ENCODE peak calls at places on chromosome 12, in eight cellular contexts. J is PC-3; I is breast epithelium; S is mammary epithelial cell; A is H9; N is ascending aorta; Z is IMR-90; V is effector memory CD4-positive, alpha-beta T cell. Q is an unnamed sample.

GRCh38 chr12:44317651-44318126 is 481.8 kb downstream of the TMEM117 start:
- DNase-seq in N (no peak), S (no peak), I (no peak), Z (peak; percentile 40), J (peak; percentile 57), A (peak; percentile 64), V (no peak), Q (no peak)

GRCh38 chr12:109255377-109255776 is 53.7 kb downstream of the FOXN4 start:
- DNase-seq in A (no peak), J (peak; percentile 43), S (no peak), V (no peak), I (no peak), N (no peak), Z (peak; percentile 21), Q (no peak)

GRCh38 chr12:42216737-42217136 is 21.3 kb downstream of the YAF2 start:
- DNase-seq in A (no peak), J (no peak), V (no peak), Z (no peak), N (no peak), S (no peak), I (no peak), Q (no peak)

GRCh38 chr12:87157791-87158190 is 871.4 kb downstream of the C12orf50 start:
- DNase-seq in Z (peak; percentile 97), S (peak; percentile 89), V (no peak), I (no peak), J (peak; percentile 95), A (no peak), N (peak; percentile 65), Q (no peak)

GRCh38 chr12:111442301-111443045 is 36.8 kb downstream of the SH2B3 start:
- DNase-seq in J (no peak), N (peak; percentile 57), A (peak; percentile 36), V (no peak), Z (no peak), S (no peak), I (no peak), Q (no peak)

GRCh38 chr12:49230810-49231209 is 34.1 kb upstream of the TUBA1C start:
- DNase-seq in I (no peak), V (no peak), N (no peak), J (no peak), Z (no peak), A (no peak), S (no peak), Q (no peak)

GRCh38 chr12:62799126-62799736 is 135.7 kb downstream of the PPM1H start:
- DNase-seq in A (peak; percentile 84), J (peak; percentile 87), N (peak; percentile 80), S (peak; percentile 36), Z (peak; percentile 72), I (peak; percentile 35), V (peak; percentile 15), Q (peak; percentile 52)

GRCh38 chr12:66959276-66959675 is 280.4 kb upstream of the GRIP1 start:
- DNase-seq in S (peak; percentile 32), V (no peak), J (peak; percentile 77), A (no peak), I (no peak), N (no peak), Z (no peak), Q (no peak)

GRCh38 chr12:117528538-117528937 is 167.1 kb upstream of the NOS1 start:
- DNase-seq in Z (no peak), V (no peak), N (no peak), S (no peak), I (no peak), A (no peak), J (no peak), Q (no peak)

GRCh38 chr12:112524676-112525425 is 106.1 kb downstream of the PTPN11 start:
- DNase-seq in J (peak; percentile 94), N (no peak), A (peak; percentile 51), Z (peak; percentile 29), V (no peak), S (peak; percentile 79), I (no peak), Q (no peak)

GRCh38 chr12:69688021-69688420 is 11.1 kb downstream of the BEST3 start:
- DNase-seq in V (no peak), S (peak; percentile 24), A (no peak), I (no peak), N (no peak), J (peak; percentile 75), Z (peak; percentile 27), Q (no peak)

GRCh38 chr12:113134521-113134951 is 1.0 kb downstream of the RASAL1 start:
- DNase-seq in V (no peak), A (no peak), J (no peak), S (no peak), N (no peak), I (no peak), Z (no peak), Q (no peak)

GRCh38 chr12:13282861-13283260 is 86.3 kb downstream of the EMP1 start:
- DNase-seq in A (no peak), Z (no peak), S (no peak), I (no peak), N (no peak), V (no peak), J (no peak), Q (no peak)

GRCh38 chr12:77625441-77625840 is 205.3 kb upstream of the NAV3 start:
- DNase-seq in Z (peak; percentile 91), J (peak; percentile 67), N (no peak), A (no peak), S (peak; percentile 89), I (no peak), V (no peak), Q (no peak)

GRCh38 chr12:89326260-89327040 is 25.9 kb downstream of the DUSP6 start:
- DNase-seq in N (no peak), I (no peak), J (no peak), V (no peak), A (no peak), Z (no peak), S (no peak), Q (no peak)

GRCh38 chr12:30548203-30548602 is 147.5 kb downstream of the IPO8 start:
- DNase-seq in J (no peak), S (no peak), Z (no peak), V (no peak), I (no peak), A (no peak), N (no peak), Q (no peak)

GRCh38 chr12:78473561-78473960 is 391.0 kb upstream of the SYT1 start:
- DNase-seq in J (no peak), V (no peak), Z (no peak), I (no peak), A (no peak), S (no peak), N (no peak), Q (no peak)

GRCh38 chr12:93704122-93704521 is 26.9 kb downstream of the CRADD start:
- DNase-seq in A (no peak), Z (no peak), S (no peak), J (no peak), V (no peak), N (no peak), I (no peak), Q (no peak)

GRCh38 chr12:102551186-102551585 is 70.8 kb upstream of the IGF1 start:
- DNase-seq in I (no peak), V (no peak), N (no peak), S (no peak), J (no peak), Z (no peak), A (no peak), Q (no peak)

GRCh38 chr12:109131522-109132050 is 15.2 kb downstream of the ACACB start:
- DNase-seq in S (no peak), J (no peak), V (no peak), I (no peak), Z (no peak), A (no peak), N (no peak), Q (no peak)

GRCh38 chr12:57239587-57240068 is 10.1 kb downstream of the SHMT2 start:
- DNase-seq in J (no peak), S (peak; percentile 17), V (no peak), N (no peak), Z (no peak), A (peak; percentile 59), I (no peak), Q (no peak)
- H3K27ac ChIP-seq in J (no peak overlapping the region), S (no peak overlapping the region), V (no peak overlapping the region), N (no peak overlapping the region), Z (peak overlapping the region; percentile 73), A (no peak overlapping the region), I (no peak overlapping the region), Q (no peak overlapping the region)

DNA sequence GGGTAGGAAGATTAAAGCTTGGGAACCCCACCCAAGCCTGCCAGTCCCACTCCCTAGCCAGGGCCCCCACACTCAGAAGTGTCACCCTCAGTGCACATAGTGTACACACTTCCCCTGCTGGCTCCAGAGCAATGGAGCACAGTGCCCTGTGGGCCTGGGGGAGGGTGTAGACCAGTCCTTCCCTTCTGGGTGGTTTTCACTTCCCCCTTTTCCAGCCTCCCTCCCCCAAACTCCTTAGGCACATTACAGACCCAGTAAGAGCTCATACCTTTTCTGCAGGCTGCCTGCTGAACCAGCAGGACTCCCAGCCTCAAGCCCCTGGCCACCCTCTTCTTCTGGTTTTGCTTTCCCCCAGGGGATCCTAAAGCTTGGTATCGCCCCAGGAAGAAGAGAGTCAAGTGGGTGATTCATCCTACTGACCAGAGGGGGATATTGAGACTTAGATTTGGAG is at the start of gene ZNF385A:
- DNase-seq in I (no peak), N (no peak), A (no peak), S (no peak), J (no peak), Z (no peak), V (no peak), Q (no peak)
- H3K4me1 ChIP-seq in I (peaks cover 10% of the 10 kb centered on the region), N (no peaks in the 10 kb centered on the region), A (peaks cover 25% of the 10 kb centered on the region), S (peaks cover 57% of the 10 kb centered on the region), J (peaks cover 15% of the 10 kb centered on the region), Z (peaks cover 13% of the 10 kb centered on the region), V (peaks cover under 1% of the 10 kb centered on the region), Q (no peaks in the 10 kb centered on the region)

DNA sequence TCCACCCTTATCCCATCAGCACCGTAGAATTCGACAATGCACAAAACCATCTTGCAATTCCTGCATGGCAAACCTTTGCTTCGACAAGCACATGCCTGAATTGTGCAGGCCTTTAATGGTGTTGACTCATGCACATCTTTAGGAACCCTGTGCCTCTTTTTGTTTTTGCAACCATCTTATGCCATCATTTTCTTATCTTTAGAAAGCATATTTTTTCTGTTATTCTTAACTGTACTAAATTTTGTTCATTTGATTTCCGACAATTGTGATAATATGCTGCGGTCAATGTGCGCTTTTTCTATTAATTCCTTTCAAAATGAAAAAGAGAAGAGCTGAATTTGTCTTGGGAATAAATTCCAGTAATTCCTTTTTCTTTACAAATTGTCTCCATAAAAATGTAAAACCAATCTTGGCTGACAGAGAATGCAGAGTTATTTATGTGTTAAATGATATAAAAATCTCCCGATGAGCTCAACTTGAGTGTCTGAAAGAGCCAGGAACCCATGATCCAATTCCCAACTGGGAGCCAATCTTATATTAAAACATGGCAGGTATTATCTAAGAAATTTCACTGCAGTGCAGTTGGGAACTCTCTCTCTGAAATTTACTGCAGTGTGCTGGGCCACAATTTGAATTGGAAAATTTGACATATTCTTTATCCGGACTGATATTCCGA is 20.2 kb upstream of the CDK17 start:
- DNase-seq in A (no peak), I (no peak), V (no peak), J (no peak), Z (no peak), S (no peak), N (no peak), Q (no peak)
- H3K27ac ChIP-seq in A (no peak overlapping the region), I (peak overlapping the region; percentile 55), V (no peak overlapping the region), J (no peak overlapping the region), Z (no peak overlapping the region), S (no peak overlapping the region), N (no peak overlapping the region), Q (peak overlapping the region; percentile 20)

DNA sequence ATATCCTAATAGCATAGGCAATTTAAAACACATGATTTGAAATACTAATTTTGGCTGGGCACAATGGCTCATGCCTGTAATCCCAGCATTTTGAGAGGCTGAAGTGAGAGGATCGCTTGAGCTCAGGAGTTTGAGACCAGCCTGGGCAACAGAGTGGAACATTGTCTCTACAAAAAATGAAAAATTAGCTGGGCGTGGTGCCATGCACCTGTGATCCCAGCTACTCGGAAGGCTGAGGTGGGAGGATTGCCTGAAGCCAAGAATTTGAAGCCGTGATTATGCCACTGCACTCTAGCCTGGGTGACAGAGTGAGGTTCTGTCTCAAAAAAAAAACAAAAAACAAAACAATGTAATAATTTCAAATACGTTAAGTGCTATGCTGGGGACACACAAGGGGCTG is 83.3 kb downstream of the SSPN start:
- DNase-seq in S (no peak), A (no peak), N (no peak), Z (no peak), I (no peak), J (no peak), V (no peak), Q (no peak)
- H3K4me1 ChIP-seq in S (peaks cover 32% of the 10 kb centered on the region), A (no peaks in the 10 kb centered on the region), N (peaks cover 18% of the 10 kb centered on the region), Z (peaks cover 9% of the 10 kb centered on the region), I (peaks cover 14% of the 10 kb centered on the region), J (peaks cover 30% of the 10 kb centered on the region), V (no peaks in the 10 kb centered on the region), Q (no peaks in the 10 kb centered on the region)

Q was measured in CD4-positive, alpha-beta memory T cell.